ENCODE peak calls at places on chromosome 6, in nine cellular contexts. One of them, this sample, is unnamed. For H3K36me3, the result is how much of the 10 kb centered on the place peaks cover.

GRCh38 chr6:5036309-5036708 is 32.5 kb upstream of the RPP40 start:
- DNase-seq in body of pancreas: no peak
- DNase-seq in right atrium auricular region: no peak
- DNase-seq in psoas muscle: no peak
- DNase-seq in ovary: no peak
- DNase-seq in IMR-90: peak
- DNase-seq in stomach: no peak
- DNase-seq in left ventricle myocardium inferior: no peak
- DNase-seq in upper lobe of left lung: no peak
- DNase-seq in this sample: no peak

GRCh38 chr6:169905041-169905807 is 153.8 kb downstream of the ERMARD start:
- DNase-seq in stomach: peak
- DNase-seq in psoas muscle: no peak
- DNase-seq in body of pancreas: peak
- DNase-seq in upper lobe of left lung: peak
- DNase-seq in right atrium auricular region: peak
- DNase-seq in ovary: peak
- DNase-seq in IMR-90: peak
- DNase-seq in left ventricle myocardium inferior: no peak
- DNase-seq in this sample: no peak

GRCh38 chr6:136609878-136610706 is 59.9 kb upstream of the MAP7 start:
- DNase-seq in ovary: peak
- DNase-seq in right atrium auricular region: peak
- DNase-seq in IMR-90: peak
- DNase-seq in left ventricle myocardium inferior: no peak
- DNase-seq in upper lobe of left lung: no peak
- DNase-seq in psoas muscle: no peak
- DNase-seq in body of pancreas: peak
- DNase-seq in stomach: peak
- DNase-seq in this sample: no peak

GRCh38 chr6:148179786-148180185 is 162.9 kb upstream of the SASH1 start:
- DNase-seq in psoas muscle: no peak
- DNase-seq in right atrium auricular region: no peak
- DNase-seq in upper lobe of left lung: no peak
- DNase-seq in body of pancreas: no peak
- DNase-seq in left ventricle myocardium inferior: no peak
- DNase-seq in stomach: no peak
- DNase-seq in IMR-90: peak
- DNase-seq in ovary: no peak
- DNase-seq in this sample: no peak

GRCh38 chr6:169969372-169970099 is 218.1 kb downstream of the ERMARD start:
- DNase-seq in body of pancreas: peak
- DNase-seq in left ventricle myocardium inferior: no peak
- DNase-seq in upper lobe of left lung: peak
- DNase-seq in psoas muscle: no peak
- DNase-seq in right atrium auricular region: peak
- DNase-seq in IMR-90: no peak
- DNase-seq in stomach: peak
- DNase-seq in ovary: peak
- DNase-seq in this sample: no peak

GRCh38 chr6:35049885-35050284 is 91.3 kb downstream of the TCP11 start:
- DNase-seq in right atrium auricular region: no peak
- DNase-seq in stomach: no peak
- DNase-seq in upper lobe of left lung: no peak
- DNase-seq in left ventricle myocardium inferior: peak
- DNase-seq in psoas muscle: no peak
- DNase-seq in body of pancreas: no peak
- DNase-seq in IMR-90: peak
- DNase-seq in ovary: no peak
- DNase-seq in this sample: no peak

GRCh38 chr6:27178001-27178730 is 69.3 kb upstream of the PRSS16 start:
- DNase-seq in IMR-90: peak
- DNase-seq in right atrium auricular region: peak
- DNase-seq in stomach: peak
- DNase-seq in body of pancreas: peak
- DNase-seq in ovary: peak
- DNase-seq in left ventricle myocardium inferior: peak
- DNase-seq in psoas muscle: no peak
- DNase-seq in upper lobe of left lung: no peak
- DNase-seq in this sample: peak

GRCh38 chr6:129181001-129181400 is 298.1 kb downstream of the LAMA2 start:
- DNase-seq in upper lobe of left lung: no peak
- DNase-seq in ovary: no peak
- DNase-seq in psoas muscle: no peak
- DNase-seq in stomach: no peak
- DNase-seq in body of pancreas: no peak
- DNase-seq in right atrium auricular region: no peak
- DNase-seq in IMR-90: no peak
- DNase-seq in left ventricle myocardium inferior: no peak
- DNase-seq in this sample: no peak

GRCh38 chr6:37435373-37435772 is 2.4 kb downstream of the CMTR1 start:
- DNase-seq in upper lobe of left lung: no peak
- DNase-seq in left ventricle myocardium inferior: no peak
- DNase-seq in psoas muscle: no peak
- DNase-seq in ovary: no peak
- DNase-seq in right atrium auricular region: no peak
- DNase-seq in IMR-90: no peak
- DNase-seq in body of pancreas: no peak
- DNase-seq in stomach: no peak
- DNase-seq in this sample: no peak

GRCh38 chr6:102582569-102582968 is 1189.1 kb downstream of the GRIK2 start:
- DNase-seq in psoas muscle: no peak
- DNase-seq in body of pancreas: no peak
- DNase-seq in stomach: no peak
- DNase-seq in right atrium auricular region: no peak
- DNase-seq in left ventricle myocardium inferior: no peak
- DNase-seq in IMR-90: no peak
- DNase-seq in ovary: no peak
- DNase-seq in upper lobe of left lung: peak
- DNase-seq in this sample: no peak

GRCh38 chr6:53031281-53031680 is 33.9 kb upstream of the FBXO9 start:
- DNase-seq in psoas muscle: no peak
- DNase-seq in right atrium auricular region: no peak
- DNase-seq in IMR-90: no peak
- DNase-seq in ovary: no peak
- DNase-seq in left ventricle myocardium inferior: no peak
- DNase-seq in stomach: no peak
- DNase-seq in body of pancreas: no peak
- DNase-seq in upper lobe of left lung: no peak
- DNase-seq in this sample: no peak

GRCh38 chr6:53035549-53036213 is 29.5 kb upstream of the FBXO9 start:
- DNase-seq in left ventricle myocardium inferior: no peak
- DNase-seq in ovary: no peak
- DNase-seq in body of pancreas: no peak
- DNase-seq in right atrium auricular region: no peak
- DNase-seq in upper lobe of left lung: peak
- DNase-seq in psoas muscle: no peak
- DNase-seq in stomach: no peak
- DNase-seq in IMR-90: peak
- DNase-seq in this sample: no peak

GRCh38 chr6:53033764-53034163 is 31.4 kb upstream of the FBXO9 start:
- DNase-seq in upper lobe of left lung: no peak
- DNase-seq in right atrium auricular region: no peak
- DNase-seq in ovary: peak
- DNase-seq in stomach: no peak
- DNase-seq in IMR-90: peak
- DNase-seq in body of pancreas: no peak
- DNase-seq in psoas muscle: no peak
- DNase-seq in left ventricle myocardium inferior: no peak
- DNase-seq in this sample: no peak

GRCh38 chr6:53029761-53030160 is 34.7 kb upstream of the GSTA4 start:
- DNase-seq in stomach: no peak
- DNase-seq in psoas muscle: no peak
- DNase-seq in right atrium auricular region: no peak
- DNase-seq in ovary: no peak
- DNase-seq in left ventricle myocardium inferior: no peak
- DNase-seq in upper lobe of left lung: no peak
- DNase-seq in IMR-90: no peak
- DNase-seq in body of pancreas: no peak
- DNase-seq in this sample: no peak

GRCh38 chr6:53032853-53033252 is 32.4 kb upstream of the FBXO9 start:
- DNase-seq in ovary: no peak
- DNase-seq in right atrium auricular region: no peak
- DNase-seq in psoas muscle: no peak
- DNase-seq in body of pancreas: no peak
- DNase-seq in upper lobe of left lung: no peak
- DNase-seq in left ventricle myocardium inferior: no peak
- DNase-seq in IMR-90: peak
- DNase-seq in stomach: no peak
- DNase-seq in this sample: no peak
- H3K36me3 ChIP-seq in ovary: under half
- H3K36me3 ChIP-seq in right atrium auricular region: under half
- H3K36me3 ChIP-seq in psoas muscle: half or more
- H3K36me3 ChIP-seq in body of pancreas: under half
- H3K36me3 ChIP-seq in upper lobe of left lung: half or more
- H3K36me3 ChIP-seq in left ventricle myocardium inferior: half or more
- H3K36me3 ChIP-seq in IMR-90: under half
- H3K36me3 ChIP-seq in stomach: under half
- H3K36me3 ChIP-seq in this sample: under half

GRCh38 chr6:32843979-32844838 is at the start of gene PSMB8:
- DNase-seq in IMR-90: peak
- DNase-seq in ovary: peak
- DNase-seq in psoas muscle: peak
- DNase-seq in body of pancreas: peak
- DNase-seq in upper lobe of left lung: peak
- DNase-seq in left ventricle myocardium inferior: peak
- DNase-seq in stomach: peak
- DNase-seq in right atrium auricular region: peak
- DNase-seq in this sample: peak

GRCh38 chr6:32847004-32847403 is 3.2 kb upstream of the PSMB8 start:
- DNase-seq in ovary: no peak
- DNase-seq in left ventricle myocardium inferior: no peak
- DNase-seq in right atrium auricular region: no peak
- DNase-seq in stomach: no peak
- DNase-seq in upper lobe of left lung: no peak
- DNase-seq in IMR-90: no peak
- DNase-seq in body of pancreas: no peak
- DNase-seq in psoas muscle: no peak
- DNase-seq in this sample: no peak

GRCh38 chr6:32844839-32845372 is 1.1 kb upstream of the PSMB8 start:
- DNase-seq in upper lobe of left lung: peak
- DNase-seq in psoas muscle: no peak
- DNase-seq in IMR-90: no peak
- DNase-seq in left ventricle myocardium inferior: no peak
- DNase-seq in body of pancreas: no peak
- DNase-seq in stomach: no peak
- DNase-seq in ovary: no peak
- DNase-seq in right atrium auricular region: no peak
- DNase-seq in this sample: no peak

GRCh38 chr6:32843321-32843978 is 397 bp downstream of the PSMB8 start:
- DNase-seq in body of pancreas: no peak
- DNase-seq in right atrium auricular region: no peak
- DNase-seq in upper lobe of left lung: peak
- DNase-seq in left ventricle myocardium inferior: no peak
- DNase-seq in psoas muscle: peak
- DNase-seq in ovary: no peak
- DNase-seq in IMR-90: no peak
- DNase-seq in stomach: no peak
- DNase-seq in this sample: no peak

DNA sequence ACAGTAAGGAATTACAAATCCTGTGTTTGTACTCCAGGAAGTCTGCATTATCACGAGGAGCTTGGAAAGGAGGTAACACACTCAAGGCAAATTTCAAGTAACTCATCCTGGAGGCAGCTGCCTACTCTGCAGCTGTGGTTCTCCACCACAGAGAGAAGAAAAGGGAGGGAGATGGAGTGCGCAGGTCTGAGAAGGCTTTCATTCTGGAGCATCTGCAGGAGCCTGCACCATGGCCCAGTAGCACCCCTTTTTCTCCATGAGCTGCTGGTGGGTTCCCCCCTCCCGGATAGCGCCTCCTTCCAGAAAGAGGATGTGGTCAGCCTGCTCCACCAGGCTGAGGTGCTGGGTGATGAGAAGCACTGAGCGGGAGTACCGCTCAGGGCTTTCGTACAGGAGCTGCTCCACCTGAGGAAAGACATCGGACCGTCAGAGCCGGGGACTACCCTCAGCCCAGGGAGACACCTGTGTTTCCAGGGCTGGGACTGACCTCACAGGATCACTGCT is 1.6 kb upstream of the PSMB8 start:
- DNase-seq in right atrium auricular region: no peak
- DNase-seq in ovary: no peak
- DNase-seq in upper lobe of left lung: no peak
- DNase-seq in IMR-90: no peak
- DNase-seq in stomach: no peak
- DNase-seq in psoas muscle: no peak
- DNase-seq in body of pancreas: no peak
- DNase-seq in left ventricle myocardium inferior: no peak
- DNase-seq in this sample: peak
- H3K36me3 ChIP-seq in right atrium auricular region: half or more
- H3K36me3 ChIP-seq in ovary: under half
- H3K36me3 ChIP-seq in upper lobe of left lung: half or more
- H3K36me3 ChIP-seq in IMR-90: under half
- H3K36me3 ChIP-seq in stomach: under half
- H3K36me3 ChIP-seq in psoas muscle: half or more
- H3K36me3 ChIP-seq in body of pancreas: under half
- H3K36me3 ChIP-seq in left ventricle myocardium inferior: half or more
- H3K36me3 ChIP-seq in this sample: half or more

GRCh38 chr6:64049736-64050135 is 414.1 kb downstream of the PHF3 start:
- DNase-seq in left ventricle myocardium inferior: no peak
- DNase-seq in psoas muscle: no peak
- DNase-seq in IMR-90: no peak
- DNase-seq in body of pancreas: no peak
- DNase-seq in right atrium auricular region: no peak
- DNase-seq in stomach: no peak
- DNase-seq in ovary: no peak
- DNase-seq in upper lobe of left lung: no peak
- DNase-seq in this sample: no peak
- H3K36me3 ChIP-seq in left ventricle myocardium inferior: under half
- H3K36me3 ChIP-seq in psoas muscle: under half
- H3K36me3 ChIP-seq in IMR-90: under half
- H3K36me3 ChIP-seq in body of pancreas: under half
- H3K36me3 ChIP-seq in right atrium auricular region: under half
- H3K36me3 ChIP-seq in stomach: under half
- H3K36me3 ChIP-seq in ovary: under half
- H3K36me3 ChIP-seq in upper lobe of left lung: under half
- H3K36me3 ChIP-seq in this sample: under half

GRCh38 chr6:31642798-31643570 is 9.5 kb downstream of the BAG6 start:
- DNase-seq in psoas muscle: no peak
- DNase-seq in body of pancreas: no peak
- DNase-seq in upper lobe of left lung: no peak
- DNase-seq in right atrium auricular region: no peak
- DNase-seq in left ventricle myocardium inferior: no peak
- DNase-seq in ovary: no peak
- DNase-seq in IMR-90: no peak
- DNase-seq in stomach: no peak
- DNase-seq in this sample: no peak
- H3K36me3 ChIP-seq in psoas muscle: half or more
- H3K36me3 ChIP-seq in body of pancreas: half or more
- H3K36me3 ChIP-seq in upper lobe of left lung: half or more
- H3K36me3 ChIP-seq in right atrium auricular region: half or more
- H3K36me3 ChIP-seq in left ventricle myocardium inferior: half or more
- H3K36me3 ChIP-seq in ovary: under half
- H3K36me3 ChIP-seq in IMR-90: half or more
- H3K36me3 ChIP-seq in stomach: half or more
- H3K36me3 ChIP-seq in this sample: half or more

This sample was measured in CD8-positive, alpha-beta memory T cell.